ENCODE peak calls at places on chromosomes 12 and 14, in ten cellular contexts. B, U, Q, C, Y, T, W, E, I and S are unnamed samples.
A peak's percentile ranks its signal among the peaks of the same experiment; 100 is the strongest.

GRCh38 chr14:21063479-21063878 is 5.9 kb downstream of the RNASE8 start:
- DNase-seq in C (peak; percentile 52), U (no peak), I (no peak), B (no peak), E (peak; percentile 67), Y (no peak), W (no peak), T (no peak), Q (no peak), S (peak; percentile 67)

GRCh38 chr14:89339158-89339557 is 77.9 kb downstream of the FOXN3 start:
- DNase-seq in W (no peak), B (no peak), E (no peak), Q (no peak), I (no peak), U (no peak), T (no peak), Y (no peak), C (no peak), S (no peak)

GRCh38 chr14:73753887-73754880 is 40.0 kb upstream of the PNMA1 start:
- DNase-seq in E (no peak), I (peak; percentile 17), T (no peak), Q (no peak), C (no peak), Y (no peak), B (peak; percentile 73), W (no peak), U (no peak), S (peak; percentile 61)

GRCh38 chr12:11672361-11672760 is 22.9 kb downstream of the ETV6 start:
- DNase-seq in I (no peak), W (no peak), U (no peak), C (no peak), Y (no peak), B (no peak), E (no peak), Q (no peak), T (no peak), S (no peak)

GRCh38 chr12:93459097-93459496 is 8.2 kb upstream of the MRPL42 start:
- DNase-seq in W (no peak), Y (no peak), U (no peak), T (no peak), E (no peak), I (no peak), Q (no peak), B (no peak), C (no peak), S (no peak)

GRCh38 chr14:22472935-22473854 is 115.8 kb downstream of the DAD1 start:
- DNase-seq in U (no peak), Y (no peak), I (peak; percentile 40), C (peak; percentile 39), E (no peak), T (no peak), B (no peak), Q (peak; percentile 53), W (no peak), S (peak; percentile 21)

GRCh38 chr14:84017533-84017932 is 1512.4 kb upstream of the FLRT2 start:
- DNase-seq in B (no peak), Y (no peak), C (no peak), I (no peak), W (no peak), Q (no peak), U (no peak), E (no peak), T (no peak), S (peak; percentile 5)

GRCh38 chr14:77045570-77045890 is 17.0 kb upstream of the IRF2BPL start:
- DNase-seq in B (no peak), T (no peak), E (no peak), W (peak; percentile 70), I (no peak), Q (no peak), U (no peak), C (no peak), Y (no peak), S (peak; percentile 51)

GRCh38 chr14:23556700-23557440 is 799 bp downstream of the THTPA start:
- DNase-seq in B (no peak), I (no peak), C (no peak), T (no peak), W (no peak), E (no peak), U (no peak), Y (no peak), Q (no peak), S (no peak)

GRCh38 chr14:70555890-70556289 is 21.1 kb upstream of the ADAM20 start:
- DNase-seq in W (no peak), Q (no peak), E (no peak), U (no peak), Y (no peak), B (no peak), T (no peak), I (no peak), C (no peak), S (peak; percentile 2)

GRCh38 chr12:112239881-112240280 is 114.5 kb downstream of the TRAFD1 start:
- DNase-seq in T (no peak), E (no peak), U (no peak), W (no peak), B (no peak), Q (no peak), Y (no peak), I (no peak), C (no peak), S (no peak)

GRCh38 chr12:18581232-18581962 is 156.4 kb downstream of the PLCZ1 start:
- DNase-seq in C (no peak), W (no peak), T (no peak), I (no peak), B (no peak), Y (no peak), Q (no peak), E (no peak), U (no peak), S (peak; percentile 59)

GRCh38 chr14:69685217-69685616 is 73.8 kb downstream of the SUSD6 start:
- DNase-seq in E (peak; percentile 86), W (no peak), T (no peak), B (peak; percentile 76), I (peak; percentile 60), U (no peak), Q (no peak), Y (no peak), C (no peak), S (no peak)

GRCh38 chr14:101737414-101738367 is 23.8 kb upstream of the PPP2R5C start:
- DNase-seq in I (no peak), E (no peak), Y (no peak), C (no peak), Q (no peak), T (no peak), U (no peak), W (peak; percentile 36), B (no peak), S (no peak)

GRCh38 chr12:93947486-93947885 is 200.9 kb upstream of the PLXNC1 start:
- DNase-seq in I (no peak), C (no peak), Q (no peak), B (no peak), W (no peak), Y (no peak), T (no peak), E (no peak), U (no peak), S (no peak)

GRCh38 chr14:96662116-96662901 is 134.9 kb upstream of the VRK1 start:
- DNase-seq in T (no peak), C (no peak), W (no peak), B (no peak), I (no peak), Q (no peak), Y (no peak), E (no peak), U (no peak), S (no peak)

GRCh38 chr12:75842119-75842518 is 189.5 kb downstream of the PHLDA1 start:
- DNase-seq in I (no peak), W (no peak), E (no peak), Y (no peak), U (no peak), B (no peak), Q (no peak), C (no peak), T (no peak), S (no peak)

GRCh38 chr12:87155616-87156015 is 873.6 kb downstream of the C12orf50 start:
- DNase-seq in C (no peak), T (no peak), Q (no peak), W (no peak), I (no peak), B (no peak), Y (no peak), E (no peak), U (no peak), S (peak; percentile 91)

GRCh38 chr12:106030210-106031175 is 108.3 kb downstream of the NUAK1 start:
- DNase-seq in W (no peak), B (no peak), T (no peak), U (no peak), I (no peak), E (no peak), Q (no peak), Y (no peak), C (peak; percentile 75), S (no peak)

GRCh38 chr12:47147749-47148148 is 68.0 kb upstream of the AMIGO2 start:
- DNase-seq in C (no peak), U (no peak), E (no peak), Q (no peak), B (no peak), I (no peak), T (no peak), W (no peak), Y (no peak), S (peak; percentile 10)

GRCh38 chr14:54675236-54676125 is 108.6 kb downstream of the SAMD4A start:
- DNase-seq in C (no peak), B (no peak), E (no peak), Q (no peak), I (no peak), T (no peak), Y (no peak), W (no peak), U (no peak), S (no peak)

GRCh38 chr12:63889236-63889635 is 44.7 kb downstream of the SRGAP1 start:
- DNase-seq in U (no peak), E (no peak), I (no peak), T (no peak), W (no peak), Q (no peak), Y (no peak), C (peak; percentile 33), B (no peak), S (peak; percentile 7)

GRCh38 chr12:117100251-117100650 is 1.0 kb upstream of the TESC start:
- DNase-seq in W (no peak), I (peak; percentile 18), E (no peak), T (no peak), B (no peak), Q (no peak), C (peak; percentile 37), U (no peak), Y (no peak), S (no peak)

GRCh38 chr14:69464379-69464778 is 20.1 kb upstream of the PLEKHD1 start:
- DNase-seq in C (no peak), E (no peak), Q (no peak), I (no peak), B (no peak), Y (no peak), U (no peak), W (no peak), T (no peak), S (no peak)

GRCh38 chr14:84566109-84566508 is 963.8 kb upstream of the FLRT2 start:
- DNase-seq in B (no peak), U (no peak), I (no peak), E (no peak), T (no peak), Q (no peak), C (no peak), W (no peak), Y (no peak), S (no peak)